ENCODE peak calls at places on chromosomes 16 and 17, in nine cellular contexts. K is CD8-positive, alpha-beta T cell; S is HCT116; X is heart left ventricle; R is GM20000; N is left lung; F is memory B cell; Z is activated T-cell treated with anti-CD3 and anti-CD28 coated beads for 24 hours; O is kidney glomerular epithelial cell. E is an unnamed sample.
A peak's percentile ranks its signal among the peaks of the same experiment; 100 is the strongest.

GRCh38 chr17:1150863-1151685 is 28.7 kb downstream of the ABR start:
- DNase-seq in K (no peak), S (no peak), X (no peak), R (no peak), N (no peak), F (no peak), Z (no peak), O (no peak), E (peak; percentile 55)

GRCh38 chr16:74186589-74186988 is 110.0 kb upstream of the PSMD7 start:
- DNase-seq in K (no peak), S (no peak), X (no peak), R (no peak), N (no peak), F (no peak), Z (no peak), O (no peak), E (no peak)

GRCh38 chr17:6259899-6260298 is 175.0 kb downstream of the AIPL1 start:
- DNase-seq in K (no peak), S (no peak), X (no peak), R (no peak), N (no peak), F (no peak), Z (no peak), O (no peak), E (no peak)

GRCh38 chr16:57601801-57602478 is 26.5 kb upstream of the ADGRG1 start:
- DNase-seq in K (peak; percentile 77), S (no peak), X (no peak), R (peak; percentile 63), N (peak; percentile 27), F (no peak), Z (peak; percentile 50), O (no peak), E (no peak)

GRCh38 chr16:84959784-84960417 is 51.4 kb downstream of the ZDHHC7 start:
- DNase-seq in K (no peak), S (no peak), X (no peak), R (no peak), N (no peak), F (no peak), Z (no peak), O (no peak), E (no peak)

GRCh38 chr17:6508519-6509294 is 47.6 kb downstream of the PITPNM3 start:
- DNase-seq in K (no peak), S (no peak), X (no peak), R (no peak), N (no peak), F (no peak), Z (no peak), O (no peak), E (no peak)

GRCh38 chr16:89476379-89476778 is 14.0 kb downstream of the ANKRD11 start:
- DNase-seq in K (no peak), S (no peak), X (no peak), R (no peak), N (no peak), F (no peak), Z (no peak), O (no peak), E (no peak)

GRCh38 chr17:64920026-64920418 is 744 bp upstream of the LRRC37A3 start:
- DNase-seq in K (no peak), S (no peak), X (no peak), R (no peak), N (no peak), F (no peak), Z (no peak), O (peak; percentile 17), E (no peak)

GRCh38 chr17:81939218-81939617 is 2.1 kb upstream of the PYCR1 start:
- DNase-seq in K (no peak), S (no peak), X (no peak), R (no peak), N (no peak), F (no peak), Z (no peak), O (no peak), E (no peak)

GRCh38 chr17:79808763-79809529 is 12.1 kb upstream of the CBX8 start:
- DNase-seq in K (no peak), S (peak; percentile 60), X (no peak), R (peak; percentile 68), N (no peak), F (no peak), Z (no peak), O (peak; percentile 65), E (peak; percentile 48)

GRCh38 chr17:40496634-40497420 is 4.6 kb downstream of the TNS4 start:
- DNase-seq in K (no peak), S (no peak), X (no peak), R (no peak), N (no peak), F (no peak), Z (no peak), O (no peak), E (no peak)

GRCh38 chr16:20879175-20880053 is 20.7 kb downstream of the DCUN1D3 start:
- DNase-seq in K (no peak), S (no peak), X (no peak), R (peak; percentile 43), N (no peak), F (no peak), Z (no peak), O (peak; percentile 92), E (no peak)

GRCh38 chr17:17978481-17979424 is 6.1 kb downstream of the DRC3 start:
- DNase-seq in K (no peak), S (no peak), X (no peak), R (no peak), N (no peak), F (no peak), Z (no peak), O (no peak), E (no peak)

GRCh38 chr16:31471241-31471874 is 594 bp upstream of the TGFB1I1 start:
- DNase-seq in K (no peak), S (no peak), X (no peak), R (no peak), N (no peak), F (no peak), Z (no peak), O (no peak), E (no peak)

GRCh38 chr17:18093616-18094408 is 6.1 kb downstream of the DRG2 start:
- DNase-seq in K (peak; percentile 33), S (peak; percentile 27), X (peak; percentile 45), R (no peak), N (no peak), F (no peak), Z (no peak), O (no peak), E (peak; percentile 32)

GRCh38 chr17:19533718-19534561 is at the start of gene SLC47A1:
- DNase-seq in K (no peak), S (no peak), X (no peak), R (peak; percentile 52), N (no peak), F (peak; percentile 9), Z (peak; percentile 16), O (no peak), E (no peak)

GRCh38 chr16:56525154-56525720 is 5.4 kb upstream of the BBS2 start:
- DNase-seq in K (no peak), S (no peak), X (no peak), R (no peak), N (no peak), F (no peak), Z (no peak), O (peak; percentile 13), E (no peak)

GRCh38 chr16:27341971-27342370 is 28.2 kb downstream of the IL4R start:
- DNase-seq in K (no peak), S (no peak), X (no peak), R (no peak), N (no peak), F (no peak), Z (no peak), O (no peak), E (no peak)

GRCh38 chr17:48225725-48226567 is 118.4 kb downstream of the SNX11 start:
- DNase-seq in K (no peak), S (no peak), X (no peak), R (no peak), N (no peak), F (no peak), Z (no peak), O (no peak), E (no peak)

GRCh38 chr17:22286337-22287041 is 594.2 kb downstream of the KCNJ18 start:
- DNase-seq in K (no peak), S (no peak), X (no peak), R (no peak), N (no peak), F (no peak), Z (no peak), O (no peak), E (no peak)

GRCh38 chr17:14316131-14316854 is 15.4 kb downstream of the HS3ST3B1 start:
- DNase-seq in K (no peak), S (no peak), X (no peak), R (no peak), N (no peak), F (no peak), Z (no peak), O (no peak), E (no peak)

GRCh38 chr17:27565874-27566672 is 64.9 kb upstream of the LGALS9 start:
- DNase-seq in K (no peak), S (no peak), X (no peak), R (no peak), N (no peak), F (no peak), Z (peak; percentile 29), O (no peak), E (no peak)

GRCh38 chr17:60371818-60372510 is 20.0 kb downstream of the USP32 start:
- DNase-seq in K (no peak), S (no peak), X (no peak), R (no peak), N (no peak), F (no peak), Z (no peak), O (no peak), E (no peak)

GRCh38 chr17:65332375-65332774 is 195.2 kb downstream of the RGS9 start:
- DNase-seq in K (no peak), S (peak; percentile 50), X (no peak), R (no peak), N (no peak), F (no peak), Z (no peak), O (no peak), E (peak; percentile 37)

GRCh38 chr17:41894791-41895331 is 23.9 kb downstream of the ACLY start:
- DNase-seq in K (no peak), S (no peak), X (no peak), R (no peak), N (no peak), F (no peak), Z (no peak), O (peak; percentile 85), E (no peak)

GRCh38 chr17:77770331-77771105 is 188.0 kb upstream of the TNRC6C start:
- DNase-seq in K (no peak), S (no peak), X (peak; percentile 53), R (no peak), N (no peak), F (no peak), Z (no peak), O (no peak), E (no peak)

GRCh38 chr16:14320406-14320805 is 249.3 kb downstream of the MRTFB start:
- DNase-seq in K (no peak), S (no peak), X (no peak), R (no peak), N (no peak), F (no peak), Z (no peak), O (no peak), E (no peak)

E was measured in COLO829.